ENCODE peak calls at places on chromosomes 11 and 22, in seven cellular contexts. Y is CD4-positive, alpha-beta T cell; T is kidney; B is AG04450; J is IMR-90; G is GM23338; D is cardiac muscle cell. R is an unnamed sample.

GRCh38 chr11:45305874-45306623 is 19.9 kb upstream of the SYT13 start:
- DNase-seq in Y (no peak), T (no peak), J (no peak), B (no peak), G (no peak), D (no peak), R (no peak)

GRCh38 chr11:66068923-66069714 is 953 bp upstream of the PACS1 start:
- DNase-seq in D (peak; percentile 70), T (peak; percentile 82), J (peak; percentile 63), Y (peak; percentile 31), B (no peak), G (peak; percentile 92), R (peak; percentile 55)

GRCh38 chr11:68677432-68677831 is 6.9 kb upstream of the GAL start:
- DNase-seq in J (peak; percentile 96), B (peak; percentile 83), Y (no peak), G (peak; percentile 44), T (no peak), D (peak; percentile 79), R (no peak)

GRCh38 chr22:17665884-17666283 is 27.3 kb downstream of the BCL2L13 start:
- DNase-seq in G (no peak), Y (no peak), J (peak; percentile 25), T (no peak), B (no peak), D (peak; percentile 47), R (no peak)

GRCh38 chr11:67463680-67464410 is 5.2 kb downstream of the TMEM134 start:
- DNase-seq in T (peak; percentile 95), D (no peak), G (no peak), B (no peak), J (no peak), Y (no peak), R (no peak)

GRCh38 chr11:70951139-70951804 is 301.1 kb downstream of the SHANK2 start:
- DNase-seq in B (no peak), Y (no peak), J (no peak), G (no peak), D (no peak), T (peak; percentile 2), R (no peak)

GRCh38 chr11:69916806-69917387 is 97.7 kb upstream of the FGF3 start:
- DNase-seq in T (no peak), Y (no peak), D (no peak), J (no peak), G (no peak), B (no peak), R (no peak)

GRCh38 chr22:39003165-39003638 is 10.9 kb upstream of the APOBEC3C start:
- DNase-seq in T (peak; percentile 90), Y (peak; percentile 60), J (peak; percentile 86), B (peak; percentile 67), G (peak; percentile 94), D (peak; percentile 91), R (peak; percentile 21)

GRCh38 chr11:8963569-8964323 is 496 bp downstream of the TMEM9B start:
- DNase-seq in G (peak; percentile 92), Y (peak; percentile 73), B (no peak), T (peak; percentile 94), J (no peak), D (no peak), R (no peak)

GRCh38 chr11:69463181-69463891 is 18.1 kb upstream of the LINC01488 start:
- DNase-seq in D (peak; percentile 81), T (peak; percentile 66), B (peak; percentile 55), J (peak; percentile 80), Y (no peak), G (peak; percentile 65), R (no peak)

GRCh38 chr11:61473370-61474025 is 35.1 kb upstream of the LRRC10B start:
- DNase-seq in Y (no peak), B (no peak), T (no peak), G (no peak), D (peak; percentile 32), J (peak; percentile 28), R (no peak)

GRCh38 chr22:33864723-33865130 is 55.5 kb downstream of the LARGE1 start:
- DNase-seq in J (peak; percentile 36), B (no peak), Y (no peak), T (no peak), D (peak; percentile 44), G (no peak), R (no peak)

GRCh38 chr22:33866521-33866920 is 53.8 kb downstream of the LARGE1 start:
- DNase-seq in B (no peak), J (no peak), D (no peak), G (no peak), Y (no peak), T (no peak), R (no peak)

GRCh38 chr22:33867118-33867863 is 53.0 kb downstream of the LARGE1 start:
- DNase-seq in B (no peak), J (peak; percentile 77), D (no peak), T (no peak), G (no peak), Y (no peak), R (no peak)

GRCh38 chr22:33865996-33866395 is 54.3 kb downstream of the LARGE1 start:
- DNase-seq in D (no peak), J (no peak), T (no peak), Y (no peak), B (no peak), G (no peak), R (no peak)

DNA sequence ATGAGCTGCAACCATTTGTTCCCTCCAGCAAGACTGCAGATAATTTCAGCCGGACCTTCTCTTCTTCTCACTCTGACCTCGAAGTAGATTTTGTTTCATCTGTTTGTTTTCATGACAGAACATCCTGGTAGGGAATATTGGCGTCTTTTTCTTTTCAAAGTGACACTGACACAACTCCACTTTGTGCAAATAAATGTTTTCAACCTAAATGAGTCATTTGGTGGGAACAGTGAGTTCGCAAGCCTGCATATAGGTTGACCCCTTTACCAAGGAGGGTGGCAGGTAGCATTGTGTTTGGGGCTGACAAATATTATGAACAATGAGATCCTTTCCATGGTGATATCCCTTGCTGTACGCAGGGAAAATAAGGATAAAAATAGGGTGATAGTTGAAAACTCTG is 55.0 kb downstream of the LARGE1 start:
- DNase-seq in T (no peak), Y (no peak), G (no peak), D (no peak), J (no peak), B (no peak), R (no peak)
- H3K27ac ChIP-seq in T (no peak overlapping the region), Y (no peak overlapping the region), G (peak overlapping the region; percentile 50), D (peak overlapping the region; percentile 32), J (no peak overlapping the region), B (peak overlapping the region; percentile 47), R (no peak overlapping the region)

GRCh38 chr22:50505276-50505775 is 2.2 kb downstream of the LMF2 start:
- DNase-seq in T (peak; percentile 76), D (no peak), B (no peak), G (no peak), Y (no peak), J (no peak), R (no peak)

GRCh38 chr22:50505776-50506610 is 1.5 kb downstream of the LMF2 start:
- DNase-seq in Y (no peak), T (peak; percentile 85), D (no peak), J (no peak), G (no peak), B (no peak), R (no peak)

GRCh38 chr22:50507421-50507990 is at the start of gene LMF2:
- DNase-seq in D (no peak), Y (peak; percentile 93), G (peak; percentile 83), J (no peak), T (peak; percentile 98), B (no peak), R (peak; percentile 99)

GRCh38 chr22:50507991-50508884 is at the start of gene NCAPH2:
- DNase-seq in D (peak; percentile 98), T (peak; percentile 99), B (peak; percentile 90), J (peak; percentile 95), Y (peak; percentile 95), G (peak; percentile 98), R (no peak)

DNA sequence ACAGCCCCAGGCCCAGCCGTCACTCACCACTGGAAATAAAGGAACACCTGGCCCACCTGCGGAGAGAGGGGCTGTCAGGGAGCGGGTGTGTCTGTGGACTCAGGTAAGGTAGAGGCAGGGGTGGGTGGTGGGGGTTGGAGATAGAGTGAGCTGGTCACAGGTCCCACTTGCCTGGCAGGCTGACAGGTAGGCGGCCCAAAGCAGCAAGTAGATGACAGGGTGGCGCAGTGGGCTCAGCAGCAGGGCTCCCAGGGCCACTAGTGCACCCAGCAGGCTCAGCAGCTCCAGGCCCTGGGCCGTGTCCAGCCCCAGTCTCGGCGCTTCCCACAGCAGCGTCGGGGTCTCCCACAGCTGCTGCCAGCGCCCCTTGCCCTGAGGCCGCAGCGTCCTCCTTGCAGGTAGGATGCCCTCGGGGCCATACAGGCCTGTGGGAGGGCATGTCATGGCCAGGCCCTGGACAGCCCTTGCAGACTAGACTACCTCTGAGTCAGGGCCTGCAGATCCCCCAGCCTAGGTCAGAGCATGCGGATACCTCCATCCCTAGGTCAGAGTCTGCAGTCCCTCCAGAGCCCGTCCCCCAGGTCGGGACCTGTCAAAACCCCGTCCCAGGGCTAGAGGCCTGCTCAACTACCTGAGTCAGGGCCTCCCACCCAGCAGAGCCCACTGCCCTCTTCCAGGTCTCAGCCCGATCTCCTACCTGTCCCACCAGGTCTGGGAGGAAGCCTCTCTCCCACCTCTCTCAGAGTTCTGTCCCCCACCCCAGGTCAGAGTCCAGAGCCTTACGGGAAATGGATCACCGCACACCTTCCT is 686 bp downstream of the LMF2 start:
- DNase-seq in D (no peak), J (no peak), B (no peak), Y (no peak), T (no peak), G (no peak), R (no peak)
- H3K27ac ChIP-seq in D (peak overlapping the region; percentile 80), J (peak overlapping the region; percentile 95), B (peak overlapping the region; percentile 47), Y (peak overlapping the region; percentile 92), T (peak overlapping the region; percentile 29), G (no peak overlapping the region), R (peak overlapping the region; percentile 94)

DNA sequence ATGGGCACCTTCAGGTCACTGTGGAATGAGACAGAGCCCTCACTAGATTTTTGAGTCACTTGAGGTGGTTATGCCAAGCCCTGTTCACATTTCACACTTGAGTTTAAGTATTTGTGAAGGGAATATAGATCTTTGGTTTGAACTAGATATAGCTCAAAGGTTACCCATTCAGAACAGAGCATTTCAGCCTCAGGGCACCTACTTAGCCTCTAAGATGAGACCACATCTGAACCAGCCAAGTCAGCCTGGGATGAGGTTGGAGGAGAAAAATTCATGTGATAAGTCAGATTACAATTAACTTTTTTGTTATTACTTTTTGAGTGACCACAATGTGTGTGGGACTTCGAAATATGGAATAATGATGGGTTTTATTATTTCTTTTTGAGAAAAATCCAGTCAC is 127.8 kb downstream of the TEAD1 start:
- DNase-seq in T (no peak), B (no peak), Y (no peak), G (no peak), D (no peak), J (no peak), R (no peak)
- H3K27ac ChIP-seq in T (peak overlapping the region; percentile 82), B (no peak overlapping the region), Y (no peak overlapping the region), G (no peak overlapping the region), D (peak overlapping the region; percentile 77), J (no peak overlapping the region), R (no peak overlapping the region)

DNA sequence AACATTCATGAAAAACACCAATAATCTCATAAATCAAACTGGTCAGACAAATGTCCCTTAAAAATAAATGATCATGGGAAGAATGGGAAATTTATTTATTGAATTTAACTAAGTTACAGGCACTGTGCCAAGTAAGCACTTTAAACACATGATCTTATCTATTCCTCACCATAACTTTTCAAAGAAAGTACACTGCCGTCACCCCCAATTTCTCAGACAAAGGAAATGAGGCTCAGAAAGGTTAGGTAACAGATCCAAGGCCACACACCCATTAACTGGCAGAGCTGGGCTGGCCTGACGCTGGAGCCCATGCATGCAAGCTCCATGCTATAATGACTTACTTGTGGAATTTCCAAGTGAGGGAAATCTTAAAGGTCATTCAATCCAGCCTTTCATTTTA is 12.8 kb downstream of the ABCC8 start:
- DNase-seq in T (no peak), Y (no peak), D (no peak), B (no peak), J (no peak), G (no peak), R (no peak)
- H3K27ac ChIP-seq in T (no peak overlapping the region), Y (no peak overlapping the region), D (no peak overlapping the region), B (no peak overlapping the region), J (no peak overlapping the region), G (no peak overlapping the region), R (no peak overlapping the region)

GRCh38 chr11:121870202-121871045 is 245.6 kb downstream of the BLID start:
- DNase-seq in D (peak; percentile 48), J (no peak), T (no peak), B (no peak), Y (no peak), G (peak; percentile 17), R (no peak)
- H3K27ac ChIP-seq in D (no peak overlapping the region), J (no peak overlapping the region), T (no peak overlapping the region), B (no peak overlapping the region), Y (no peak overlapping the region), G (no peak overlapping the region), R (peak overlapping the region; percentile 71)

R was measured in caudate nucleus.